ENCODE peak calls at places on chromosome 4, in nine cellular contexts. M, F, R, Y, I, B, K, S and J are unnamed samples.
A peak's percentile ranks its signal among the peaks of the same experiment; 100 is the strongest.

GRCh38 chr4:8195431-8195830 is 3.7 kb upstream of the SH3TC1 start:
- DNase-seq in M (no peak), F (no peak), R (no peak), Y (no peak), I (no peak), B (no peak), K (no peak), S (no peak), J (no peak)

GRCh38 chr4:52051213-52051614 is at the start of gene SPATA18:
- DNase-seq in M (no peak), F (no peak), R (peak; percentile 28), Y (no peak), I (no peak), B (no peak), K (peak; percentile 31), S (no peak), J (no peak)

GRCh38 chr4:16884673-16885460 is 13.6 kb downstream of the LDB2 start:
- DNase-seq in M (no peak), F (no peak), R (no peak), Y (no peak), I (no peak), B (no peak), K (no peak), S (no peak), J (no peak)

GRCh38 chr4:67483868-67484602 is 61.3 kb downstream of the CENPC start:
- DNase-seq in M (no peak), F (no peak), R (peak; percentile 76), Y (no peak), I (no peak), B (peak; percentile 28), K (no peak), S (peak; percentile 11), J (no peak)

GRCh38 chr4:38523524-38524448 is 140.2 kb upstream of the KLF3 start:
- DNase-seq in M (no peak), F (no peak), R (peak; percentile 9), Y (no peak), I (no peak), B (no peak), K (no peak), S (peak; percentile 29), J (no peak)

GRCh38 chr4:129218355-129218754 is 122.4 kb downstream of the C4orf33 start:
- DNase-seq in M (no peak), F (no peak), R (peak; percentile 22), Y (no peak), I (no peak), B (peak; percentile 18), K (no peak), S (peak; percentile 3), J (no peak)

GRCh38 chr4:76969493-76969892 is 19.9 kb downstream of the SEPTIN11 start:
- DNase-seq in M (no peak), F (no peak), R (no peak), Y (no peak), I (no peak), B (no peak), K (no peak), S (no peak), J (no peak)

GRCh38 chr4:18214656-18215055 is 193.1 kb upstream of the LCORL start:
- DNase-seq in M (no peak), F (no peak), R (no peak), Y (no peak), I (no peak), B (no peak), K (no peak), S (no peak), J (no peak)

GRCh38 chr4:70954032-70954431 is 39.4 kb upstream of the DCK start:
- DNase-seq in M (no peak), F (no peak), R (peak; percentile 34), Y (no peak), I (no peak), B (no peak), K (no peak), S (no peak), J (no peak)

GRCh38 chr4:87025614-87026041 is 90.8 kb downstream of the AFF1 start:
- DNase-seq in M (no peak), F (no peak), R (no peak), Y (no peak), I (no peak), B (no peak), K (no peak), S (no peak), J (no peak)

GRCh38 chr4:84496356-84497219 is 2.5 kb downstream of the NKX6-1 start:
- DNase-seq in M (no peak), F (no peak), R (no peak), Y (no peak), I (no peak), B (no peak), K (no peak), S (no peak), J (no peak)

GRCh38 chr4:57875829-57876392 is 765.7 kb upstream of the IGFBP7 start:
- DNase-seq in M (no peak), F (no peak), R (no peak), Y (no peak), I (no peak), B (no peak), K (no peak), S (no peak), J (no peak)

GRCh38 chr4:37928896-37929537 is 31.2 kb upstream of the PTTG2 start:
- DNase-seq in M (no peak), F (no peak), R (peak; percentile 38), Y (no peak), I (no peak), B (no peak), K (no peak), S (peak; percentile 22), J (no peak)

GRCh38 chr4:156763511-156763910 is 208.1 kb downstream of the PDGFC start:
- DNase-seq in M (no peak), F (no peak), R (peak; percentile 65), Y (no peak), I (no peak), B (peak; percentile 82), K (no peak), S (no peak), J (no peak)

GRCh38 chr4:153623491-153623890 is 60.6 kb upstream of the TLR2 start:
- DNase-seq in M (no peak), F (no peak), R (no peak), Y (no peak), I (no peak), B (no peak), K (no peak), S (no peak), J (no peak)

GRCh38 chr4:79413032-79413431 is 5.0 kb upstream of the GK2 start:
- DNase-seq in M (no peak), F (no peak), R (no peak), Y (no peak), I (no peak), B (no peak), K (no peak), S (no peak), J (no peak)

GRCh38 chr4:179485781-179486180 is 2043.5 kb upstream of the AGA start:
- DNase-seq in M (no peak), F (no peak), R (no peak), Y (no peak), I (no peak), B (no peak), K (no peak), S (no peak), J (no peak)

GRCh38 chr4:100189820-100190642 is at the start of gene DDIT4L:
- DNase-seq in M (peak; percentile 17), F (no peak), R (peak; percentile 34), Y (no peak), I (peak; percentile 4), B (peak; percentile 34), K (peak; percentile 23), S (no peak), J (no peak)

GRCh38 chr4:138688531-138689181 is 326.9 kb upstream of the NOCT start:
- DNase-seq in M (no peak), F (no peak), R (no peak), Y (no peak), I (no peak), B (peak; percentile 26), K (no peak), S (no peak), J (no peak)

GRCh38 chr4:3241905-3242304 is 7.1 kb upstream of the MSANTD1 start:
- DNase-seq in M (no peak), F (no peak), R (peak; percentile 80), Y (peak; percentile 74), I (no peak), B (peak; percentile 88), K (no peak), S (no peak), J (no peak)

GRCh38 chr4:145773581-145774234 is 93.8 kb downstream of the C4orf51 start:
- DNase-seq in M (no peak), F (no peak), R (no peak), Y (no peak), I (no peak), B (no peak), K (no peak), S (no peak), J (no peak)

GRCh38 chr4:109729155-109729562 is 711 bp downstream of the PLA2G12A start:
- DNase-seq in M (no peak), F (no peak), R (peak; percentile 12), Y (no peak), I (no peak), B (peak; percentile 34), K (no peak), S (peak; percentile 1), J (no peak)

GRCh38 chr4:73308286-73308685 is 49.7 kb upstream of the ANKRD17 start:
- DNase-seq in M (no peak), F (no peak), R (peak; percentile 64), Y (peak; percentile 20), I (no peak), B (peak; percentile 51), K (no peak), S (no peak), J (no peak)

GRCh38 chr4:1740021-1740545 is 18.8 kb downstream of the TACC3 start:
- DNase-seq in M (no peak), F (no peak), R (no peak), Y (no peak), I (no peak), B (no peak), K (no peak), S (no peak), J (no peak)

GRCh38 chr4:169044723-169045447 is 34.8 kb upstream of the CBR4 start:
- DNase-seq in M (no peak), F (no peak), R (no peak), Y (no peak), I (no peak), B (no peak), K (no peak), S (no peak), J (no peak)

GRCh38 chr4:7760228-7760627 is 179.4 kb downstream of the AFAP1 start:
- DNase-seq in M (no peak), F (no peak), R (no peak), Y (no peak), I (no peak), B (no peak), K (no peak), S (no peak), J (no peak)

GRCh38 chr4:53633608-53634007 is 42.3 kb upstream of the LNX1 start:
- DNase-seq in M (no peak), F (no peak), R (peak; percentile 54), Y (no peak), I (no peak), B (peak; percentile 74), K (no peak), S (no peak), J (no peak)

GRCh38 chr4:94156816-94157215 is 50.8 kb upstream of the SMARCAD1 start:
- DNase-seq in M (no peak), F (no peak), R (no peak), Y (no peak), I (no peak), B (no peak), K (no peak), S (no peak), J (no peak)

GRCh38 chr4:72429397-72429889 is 139.6 kb downstream of the ADAMTS3 start:
- DNase-seq in M (no peak), F (no peak), R (no peak), Y (no peak), I (no peak), B (no peak), K (no peak), S (no peak), J (no peak)

GRCh38 chr4:76867880-76868655 is 29.9 kb downstream of the SOWAHB start:
- DNase-seq in M (no peak), F (no peak), R (no peak), Y (no peak), I (no peak), B (no peak), K (no peak), S (no peak), J (no peak)

GRCh38 chr4:186930024-186930423 is 206.4 kb upstream of the FAT1 start:
- DNase-seq in M (no peak), F (no peak), R (no peak), Y (no peak), I (no peak), B (no peak), K (no peak), S (no peak), J (no peak)